ENCODE peak calls at places on chromosomes 6 and 20, in five cellular contexts. T, V, S, Z and J are unnamed samples.
A peak's percentile ranks its signal among the peaks of the same experiment; 100 is the strongest.

GRCh38 chr6:52394251-52394666 is 25.9 kb upstream of the EFHC1 start:
- DNase-seq in T (no peak), V (no peak), S (no peak), Z (no peak), J (no peak)

GRCh38 chr6:157381631-157382621 is 936 bp downstream of the ZDHHC14 start:
- DNase-seq in T (peak; percentile 10), V (peak; percentile 67), S (peak; percentile 48), Z (peak; percentile 49), J (peak; percentile 64)

GRCh38 chr20:63520594-63520938 is at the start of gene PPDPF:
- DNase-seq in T (peak; percentile 34), V (peak; percentile 90), S (peak; percentile 75), Z (peak; percentile 78), J (peak; percentile 79)

GRCh38 chr6:108114861-108115597 is 40.5 kb upstream of the OSTM1 start:
- DNase-seq in T (peak; percentile 8), V (peak; percentile 56), S (no peak), Z (peak; percentile 69), J (peak; percentile 68)

GRCh38 chr6:159002432-159003160 is 2.6 kb upstream of the RSPH3 start:
- DNase-seq in T (no peak), V (no peak), S (peak; percentile 48), Z (peak; percentile 27), J (no peak)

GRCh38 chr6:119330520-119330919 is 19.0 kb downstream of the MAN1A1 start:
- DNase-seq in T (no peak), V (no peak), S (no peak), Z (no peak), J (no peak)

GRCh38 chr6:149857541-149857940 is 6.6 kb downstream of the LRP11 start:
- DNase-seq in T (no peak), V (no peak), S (no peak), Z (no peak), J (no peak)

GRCh38 chr6:20965915-20966314 is 431.7 kb downstream of the CDKAL1 start:
- DNase-seq in T (no peak), V (no peak), S (no peak), Z (no peak), J (no peak)

GRCh38 chr6:31900917-31901414 is 920 bp downstream of the ZBTB12 start:
- DNase-seq in T (no peak), V (no peak), S (no peak), Z (no peak), J (no peak)

GRCh38 chr6:144415835-144416237 is 130.7 kb downstream of the UTRN start:
- DNase-seq in T (peak; percentile 30), V (no peak), S (peak; percentile 47), Z (peak; percentile 53), J (no peak)

GRCh38 chr6:150600302-150601017 is 775 bp downstream of the PLEKHG1 start:
- DNase-seq in T (no peak), V (peak; percentile 69), S (peak; percentile 80), Z (peak; percentile 75), J (peak; percentile 73)

GRCh38 chr6:73823046-73823735 is 127.2 kb downstream of the CD109 start:
- DNase-seq in T (no peak), V (no peak), S (no peak), Z (no peak), J (no peak)

DNA sequence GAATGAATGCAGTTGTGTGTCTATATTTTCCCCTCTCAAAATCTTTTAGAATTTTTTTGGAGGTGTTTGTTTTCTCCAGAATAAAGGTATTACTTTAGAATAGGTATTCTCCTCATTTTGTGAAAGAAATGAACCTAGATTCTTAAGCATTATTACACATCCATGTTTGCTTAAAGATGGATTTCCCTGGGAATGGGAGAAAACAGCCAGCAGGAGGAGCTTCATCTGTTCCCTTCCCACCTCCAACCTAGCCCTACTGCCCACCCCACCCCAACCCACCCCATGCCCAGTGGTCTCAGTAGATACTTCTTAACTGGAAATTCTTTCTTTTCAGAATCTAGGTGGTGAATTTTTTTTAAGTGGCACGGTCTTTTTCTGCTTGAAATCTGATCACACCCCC is 127.8 kb downstream of the CD109 start:
- DNase-seq in T (no peak), V (no peak), S (no peak), Z (no peak), J (no peak)
- TF ChIP-seq CTCF in T (peak; percentile 7), V (no peak), S (no peak), Z (no peak), J (no peak)

DNA sequence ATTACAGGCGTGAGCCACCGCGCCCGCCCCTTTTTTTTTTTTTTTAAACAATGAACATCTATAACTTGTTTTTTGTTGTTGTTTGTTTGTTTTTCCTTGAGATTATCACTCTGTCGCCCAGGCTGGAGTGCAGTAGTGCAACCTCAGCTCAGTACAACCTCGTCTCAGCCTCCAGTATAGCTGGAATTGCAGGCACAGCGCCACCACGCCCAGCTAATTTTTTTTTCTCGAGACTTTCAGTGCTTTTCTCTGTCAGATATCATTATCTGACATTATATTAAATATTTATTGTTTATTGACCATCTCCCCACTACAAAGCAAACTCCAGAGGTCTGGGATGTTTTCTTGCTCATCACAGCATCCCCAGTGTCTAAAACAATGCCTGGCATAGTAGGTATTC is 2.3 kb upstream of the DLK2 start:
- DNase-seq in T (no peak), V (no peak), S (no peak), Z (no peak), J (no peak)
- TF ChIP-seq CTCF in T (no peak), V (no peak), S (no peak), Z (no peak), J (no peak)

DNA sequence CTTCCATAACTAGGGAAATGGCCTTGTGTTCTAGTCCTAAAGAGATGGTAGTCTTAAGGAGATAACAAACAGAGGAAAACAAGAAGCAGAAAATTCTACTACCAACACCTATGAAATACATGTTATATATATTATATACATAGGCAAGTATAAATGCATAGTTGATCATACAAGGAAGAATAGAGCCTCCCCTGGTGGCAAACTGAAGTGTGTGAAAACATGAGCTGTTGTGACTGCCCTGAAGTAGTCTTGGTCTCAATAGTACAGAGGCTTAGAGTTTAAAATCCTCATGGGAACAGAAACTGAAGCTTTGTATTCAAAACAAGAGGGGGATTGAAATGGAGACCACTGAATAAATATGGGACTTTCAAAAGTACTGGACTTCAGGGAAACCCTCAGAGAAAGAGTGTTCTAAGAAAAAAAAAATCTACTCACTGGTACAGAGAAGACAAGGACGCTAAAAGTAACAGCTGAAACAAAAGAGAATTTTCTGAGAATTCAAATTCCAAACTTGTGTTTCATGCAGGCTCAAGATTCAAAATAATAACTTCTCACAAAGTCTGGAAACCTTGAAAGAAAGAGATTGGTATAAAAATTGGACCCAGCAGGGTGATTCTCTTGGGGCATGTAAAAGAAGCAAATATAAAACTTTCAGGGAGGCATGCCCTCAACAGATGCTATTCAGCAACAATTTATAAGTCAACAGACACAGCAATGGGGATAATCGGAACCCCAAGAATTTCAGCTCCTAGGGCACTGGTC is 59.7 kb upstream of the SAMD3 start:
- DNase-seq in T (peak; percentile 11), V (no peak), S (peak; percentile 61), Z (peak; percentile 47), J (no peak)
- TF ChIP-seq CTCF in T (peak; percentile 72), V (no peak), S (peak; percentile 41), Z (peak; percentile 69), J (no peak)

GRCh38 chr6:5300206-5300764 is 39.0 kb downstream of the FARS2 start:
- DNase-seq in T (no peak), V (no peak), S (no peak), Z (no peak), J (no peak)

GRCh38 chr6:5305968-5306626 is 44.8 kb downstream of the FARS2 start:
- DNase-seq in T (no peak), V (no peak), S (no peak), Z (no peak), J (no peak)

GRCh38 chr6:5303711-5304110 is 42.4 kb downstream of the FARS2 start:
- DNase-seq in T (no peak), V (no peak), S (no peak), Z (no peak), J (no peak)

GRCh38 chr6:5302220-5302946 is 41.1 kb downstream of the FARS2 start:
- DNase-seq in T (no peak), V (peak; percentile 22), S (no peak), Z (peak; percentile 26), J (no peak)

GRCh38 chr6:5302995-5303622 is 41.8 kb downstream of the FARS2 start:
- DNase-seq in T (no peak), V (no peak), S (peak; percentile 78), Z (peak; percentile 30), J (peak; percentile 23)
- TF ChIP-seq CTCF in T (peak; percentile 34), V (no peak), S (peak; percentile 74), Z (peak; percentile 60), J (peak; percentile 53)

GRCh38 chr20:33177866-33178265 is 9.9 kb downstream of the BPIFA2 start:
- DNase-seq in T (no peak), V (no peak), S (no peak), Z (no peak), J (no peak)

GRCh38 chr20:33180169-33180568 is 12.2 kb downstream of the BPIFA2 start:
- DNase-seq in T (no peak), V (no peak), S (no peak), Z (no peak), J (no peak)

GRCh38 chr20:33183292-33183691 is 15.3 kb downstream of the BPIFA2 start:
- DNase-seq in T (no peak), V (no peak), S (no peak), Z (no peak), J (no peak)

GRCh38 chr20:33178726-33179125 is 10.8 kb downstream of the BPIFA2 start:
- DNase-seq in T (no peak), V (no peak), S (no peak), Z (no peak), J (no peak)

GRCh38 chr20:33181482-33182093 is 13.6 kb downstream of the BPIFA2 start:
- DNase-seq in T (no peak), V (no peak), S (no peak), Z (no peak), J (no peak)
- TF ChIP-seq CTCF in T (no peak), V (no peak), S (no peak), Z (no peak), J (no peak)

DNA sequence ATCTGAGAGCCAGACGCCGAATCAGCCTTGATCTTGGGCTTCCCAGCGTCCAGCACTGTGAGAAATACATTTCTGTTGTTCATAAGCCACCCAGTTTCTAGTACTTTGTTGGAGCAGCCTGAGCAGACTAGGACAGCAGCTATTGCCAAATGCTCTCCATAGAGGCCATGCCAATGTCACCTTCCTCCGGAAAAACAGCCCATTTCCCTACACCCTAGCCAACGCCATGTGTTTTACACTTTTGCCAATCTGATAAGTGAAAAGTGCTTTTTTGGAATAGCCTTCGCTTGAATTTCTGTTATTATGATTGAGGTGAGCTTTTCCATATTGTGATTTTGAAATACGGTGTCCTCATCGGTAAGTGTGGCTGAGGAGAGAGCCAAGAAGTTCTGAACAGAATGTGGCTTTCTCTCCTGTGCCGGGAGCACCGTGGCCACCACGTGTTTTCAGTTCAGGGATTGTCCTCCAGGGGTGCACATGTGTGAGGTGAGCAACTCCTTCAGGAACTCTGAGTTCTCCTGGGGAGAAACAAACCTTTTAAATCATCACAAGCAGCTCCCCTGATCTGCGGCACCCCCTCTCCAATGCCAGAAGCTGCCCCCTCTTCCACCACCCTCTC is 35.8 kb downstream of the TAF8 start:
- DNase-seq in T (no peak), V (no peak), S (no peak), Z (no peak), J (no peak)
- TF ChIP-seq CTCF in T (peak; percentile 45), V (no peak), S (no peak), Z (peak; percentile 21), J (no peak)